ENCODE peak calls at places on chromosomes 13 and 19, in four cellular contexts. Z is NCI-H1092, H is kidney epithelial cell, X is HEK293T. C is an unnamed sample.

GRCh38 chr19:57363734-57364181 is 407 bp downstream of the TRAPPC2B start:
- DNase-seq in Z (no peak), H (no peak), X (peak; percentile 17), C (no peak)

GRCh38 chr13:49840667-49841066 is 48.2 kb upstream of the KPNA3 start:
- DNase-seq in Z (no peak), H (no peak), X (no peak), C (no peak)

GRCh38 chr19:3061214-3062161 is 807 bp downstream of the TLE5 start:
- DNase-seq in Z (no peak), H (no peak), X (no peak), C (no peak)

GRCh38 chr19:50602496-50602895 is 34.3 kb upstream of the LRRC4B start:
- DNase-seq in Z (no peak), H (no peak), X (no peak), C (no peak)

GRCh38 chr19:2250765-2251576 is 1.8 kb downstream of the AMH start:
- DNase-seq in Z (no peak), H (no peak), X (no peak), C (peak; percentile 14)

GRCh38 chr13:79901336-79901735 is 420.4 kb downstream of the NDFIP2 start:
- DNase-seq in Z (no peak), H (no peak), X (no peak), C (peak; percentile 46)

GRCh38 chr19:50222691-50223438 is 19.4 kb downstream of the MYH14 start:
- DNase-seq in Z (no peak), H (no peak), X (no peak), C (no peak)

GRCh38 chr13:33453911-33454310 is 168.4 kb upstream of the STARD13 start:
- DNase-seq in Z (no peak), H (no peak), X (no peak), C (no peak)

GRCh38 chr19:21580101-21580500 is 74.7 kb downstream of the ZNF429 start:
- DNase-seq in Z (no peak), H (no peak), X (no peak), C (no peak)

GRCh38 chr19:6733338-6734095 is 3.9 kb downstream of the GPR108 start:
- DNase-seq in Z (no peak), H (no peak), X (no peak), C (no peak)

GRCh38 chr19:49677901-49678674 is 1.0 kb downstream of the PRMT1 start:
- DNase-seq in Z (peak; percentile 56), H (no peak), X (peak; percentile 53), C (peak; percentile 90)

GRCh38 chr19:28731577-28731976 is 481.4 kb downstream of the UQCRFS1 start:
- DNase-seq in Z (no peak), H (no peak), X (no peak), C (no peak)

GRCh38 chr13:98775844-98776598 is 23.5 kb upstream of the SLC15A1 start:
- DNase-seq in Z (no peak), H (peak; percentile 58), X (no peak), C (no peak)

GRCh38 chr19:4361152-4362037 is 18.0 kb downstream of the MPND start:
- DNase-seq in Z (no peak), H (no peak), X (no peak), C (no peak)

GRCh38 chr19:5118026-5118425 is 149.1 kb downstream of the KDM4B start:
- DNase-seq in Z (no peak), H (no peak), X (no peak), C (no peak)

GRCh38 chr13:83065136-83065535 is 817.1 kb downstream of the SLITRK1 start:
- DNase-seq in Z (no peak), H (no peak), X (no peak), C (no peak)

GRCh38 chr19:52660981-52661380 is 22.8 kb upstream of the ZNF83 start:
- DNase-seq in Z (no peak), H (no peak), X (no peak), C (no peak)

GRCh38 chr19:40549007-40549708 is 27.5 kb upstream of the SHKBP1 start:
- DNase-seq in Z (peak; percentile 57), H (no peak), X (peak; percentile 91), C (peak; percentile 95)

GRCh38 chr13:47472516-47472915 is 528.6 kb downstream of the SUCLA2 start:
- DNase-seq in Z (no peak), H (no peak), X (no peak), C (no peak)

GRCh38 chr13:62512194-62513141 is 1096.8 kb upstream of the PCDH20 start:
- DNase-seq in Z (peak; percentile 47), H (no peak), X (peak; percentile 85), C (peak; percentile 67)